ENCODE peak calls at places on chromosomes 2 and 18, in eight cellular contexts. One of them, this sample, is unnamed. For H3K4me1, the result is how much of the 10 kb centered on the place peaks cover.

GRCh38 chr2:185745864-185746859 is 7.6 kb downstream of the FSIP2 start:
- DNase-seq in cardiac muscle cell: no peak
- DNase-seq in neural progenitor cell: no peak
- DNase-seq in lower lobe of right lung: no peak
- DNase-seq in CD8-positive, alpha-beta T cell: no peak
- DNase-seq in tibial artery: no peak
- DNase-seq in heart right ventricle: no peak
- DNase-seq in transverse colon: no peak
- DNase-seq in this sample: no peak

GRCh38 chr2:136437461-136437860 is 319.5 kb upstream of the CXCR4 start:
- DNase-seq in cardiac muscle cell: no peak
- DNase-seq in neural progenitor cell: no peak
- DNase-seq in lower lobe of right lung: no peak
- DNase-seq in CD8-positive, alpha-beta T cell: no peak
- DNase-seq in tibial artery: no peak
- DNase-seq in heart right ventricle: no peak
- DNase-seq in transverse colon: no peak
- DNase-seq in this sample: no peak

GRCh38 chr2:62443471-62443870 is 62.5 kb downstream of the TMEM17 start:
- DNase-seq in cardiac muscle cell: no peak
- DNase-seq in neural progenitor cell: no peak
- DNase-seq in lower lobe of right lung: no peak
- DNase-seq in CD8-positive, alpha-beta T cell: no peak
- DNase-seq in tibial artery: no peak
- DNase-seq in heart right ventricle: no peak
- DNase-seq in transverse colon: no peak
- DNase-seq in this sample: no peak

GRCh38 chr2:227780981-227781630 is 32.5 kb upstream of the CCL20 start:
- DNase-seq in cardiac muscle cell: no peak
- DNase-seq in neural progenitor cell: no peak
- DNase-seq in lower lobe of right lung: no peak
- DNase-seq in CD8-positive, alpha-beta T cell: no peak
- DNase-seq in tibial artery: no peak
- DNase-seq in heart right ventricle: no peak
- DNase-seq in transverse colon: peak
- DNase-seq in this sample: no peak

GRCh38 chr18:47898696-47899095 is 31.8 kb downstream of the SMAD2 start:
- DNase-seq in cardiac muscle cell: peak
- DNase-seq in neural progenitor cell: no peak
- DNase-seq in lower lobe of right lung: no peak
- DNase-seq in CD8-positive, alpha-beta T cell: no peak
- DNase-seq in tibial artery: no peak
- DNase-seq in heart right ventricle: no peak
- DNase-seq in transverse colon: no peak
- DNase-seq in this sample: no peak

GRCh38 chr2:68828887-68829708 is 42.1 kb downstream of the BMP10 start:
- DNase-seq in cardiac muscle cell: peak
- DNase-seq in neural progenitor cell: no peak
- DNase-seq in lower lobe of right lung: peak
- DNase-seq in CD8-positive, alpha-beta T cell: peak
- DNase-seq in tibial artery: peak
- DNase-seq in heart right ventricle: peak
- DNase-seq in transverse colon: peak
- DNase-seq in this sample: peak

GRCh38 chr2:101699939-101700442 is 2.5 kb downstream of the MAP4K4 start:
- DNase-seq in cardiac muscle cell: peak
- DNase-seq in neural progenitor cell: no peak
- DNase-seq in lower lobe of right lung: no peak
- DNase-seq in CD8-positive, alpha-beta T cell: no peak
- DNase-seq in tibial artery: no peak
- DNase-seq in heart right ventricle: no peak
- DNase-seq in transverse colon: no peak
- DNase-seq in this sample: no peak

GRCh38 chr18:44700652-44701051 is 20.0 kb downstream of the SETBP1 start:
- DNase-seq in cardiac muscle cell: peak
- DNase-seq in neural progenitor cell: no peak
- DNase-seq in lower lobe of right lung: no peak
- DNase-seq in CD8-positive, alpha-beta T cell: no peak
- DNase-seq in tibial artery: peak
- DNase-seq in heart right ventricle: no peak
- DNase-seq in transverse colon: peak
- DNase-seq in this sample: no peak

GRCh38 chr18:12516049-12516677 is 108.4 kb downstream of the PRELID3A start:
- DNase-seq in cardiac muscle cell: peak
- DNase-seq in neural progenitor cell: no peak
- DNase-seq in lower lobe of right lung: no peak
- DNase-seq in CD8-positive, alpha-beta T cell: no peak
- DNase-seq in tibial artery: no peak
- DNase-seq in heart right ventricle: no peak
- DNase-seq in transverse colon: no peak
- DNase-seq in this sample: no peak

DNA sequence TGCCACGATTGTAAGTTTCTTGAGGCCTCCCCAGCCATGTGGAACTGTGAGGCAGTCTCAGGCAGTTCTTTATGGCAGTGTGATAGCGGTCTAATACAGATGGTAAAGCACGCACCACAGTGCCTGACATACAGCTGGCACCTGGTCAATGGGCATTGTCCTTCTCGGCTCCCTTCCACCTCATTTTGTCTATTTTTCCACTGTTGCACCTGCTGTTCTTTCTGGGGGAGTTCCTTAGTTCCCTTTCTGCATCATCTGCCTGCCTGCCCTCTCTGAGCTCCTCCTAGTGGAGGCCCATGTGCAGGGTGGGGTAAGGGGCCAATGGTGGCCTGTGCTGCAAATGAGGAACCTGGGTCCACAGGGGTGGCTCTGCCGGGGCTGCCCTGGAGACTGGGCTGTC is 157.6 kb downstream of the LPIN1 start:
- DNase-seq in cardiac muscle cell: no peak
- DNase-seq in neural progenitor cell: no peak
- DNase-seq in lower lobe of right lung: peak
- DNase-seq in CD8-positive, alpha-beta T cell: no peak
- DNase-seq in tibial artery: no peak
- DNase-seq in heart right ventricle: no peak
- DNase-seq in transverse colon: no peak
- DNase-seq in this sample: peak
- H3K4me1 ChIP-seq in cardiac muscle cell: under half
- H3K4me1 ChIP-seq in neural progenitor cell: under half
- H3K4me1 ChIP-seq in lower lobe of right lung: under half
- H3K4me1 ChIP-seq in CD8-positive, alpha-beta T cell: under half
- H3K4me1 ChIP-seq in tibial artery: under half
- H3K4me1 ChIP-seq in heart right ventricle: under half
- H3K4me1 ChIP-seq in transverse colon: under half
- H3K4me1 ChIP-seq in this sample: under half

GRCh38 chr2:175414872-175415487 is 233.5 kb upstream of the ATP5MC3 start:
- DNase-seq in cardiac muscle cell: peak
- DNase-seq in neural progenitor cell: peak
- DNase-seq in lower lobe of right lung: peak
- DNase-seq in CD8-positive, alpha-beta T cell: no peak
- DNase-seq in tibial artery: peak
- DNase-seq in heart right ventricle: peak
- DNase-seq in transverse colon: peak
- DNase-seq in this sample: no peak
- TF ChIP-seq CTCF in cardiac muscle cell: peak
- TF ChIP-seq CTCF in neural progenitor cell: peak
- TF ChIP-seq CTCF in lower lobe of right lung: peak
- TF ChIP-seq CTCF in CD8-positive, alpha-beta T cell: no peak
- TF ChIP-seq CTCF in tibial artery: peak
- TF ChIP-seq CTCF in heart right ventricle: peak
- TF ChIP-seq CTCF in transverse colon: peak
- TF ChIP-seq CTCF in this sample: peak

GRCh38 chr2:237511421-237511820 is 24.4 kb downstream of the MLPH start:
- DNase-seq in cardiac muscle cell: no peak
- DNase-seq in neural progenitor cell: no peak
- DNase-seq in lower lobe of right lung: no peak
- DNase-seq in CD8-positive, alpha-beta T cell: no peak
- DNase-seq in tibial artery: no peak
- DNase-seq in heart right ventricle: no peak
- DNase-seq in transverse colon: no peak
- DNase-seq in this sample: no peak

GRCh38 chr2:237511885-237512405 is 24.9 kb downstream of the MLPH start:
- DNase-seq in cardiac muscle cell: no peak
- DNase-seq in neural progenitor cell: no peak
- DNase-seq in lower lobe of right lung: no peak
- DNase-seq in CD8-positive, alpha-beta T cell: no peak
- DNase-seq in tibial artery: no peak
- DNase-seq in heart right ventricle: no peak
- DNase-seq in transverse colon: no peak
- DNase-seq in this sample: no peak

GRCh38 chr2:237509151-237509550 is 22.1 kb downstream of the MLPH start:
- DNase-seq in cardiac muscle cell: no peak
- DNase-seq in neural progenitor cell: no peak
- DNase-seq in lower lobe of right lung: no peak
- DNase-seq in CD8-positive, alpha-beta T cell: no peak
- DNase-seq in tibial artery: no peak
- DNase-seq in heart right ventricle: no peak
- DNase-seq in transverse colon: no peak
- DNase-seq in this sample: no peak

GRCh38 chr2:237509905-237510304 is 22.9 kb downstream of the MLPH start:
- DNase-seq in cardiac muscle cell: no peak
- DNase-seq in neural progenitor cell: no peak
- DNase-seq in lower lobe of right lung: no peak
- DNase-seq in CD8-positive, alpha-beta T cell: no peak
- DNase-seq in tibial artery: no peak
- DNase-seq in heart right ventricle: no peak
- DNase-seq in transverse colon: peak
- DNase-seq in this sample: no peak

GRCh38 chr2:237510502-237511217 is 23.6 kb downstream of the MLPH start:
- DNase-seq in cardiac muscle cell: no peak
- DNase-seq in neural progenitor cell: no peak
- DNase-seq in lower lobe of right lung: peak
- DNase-seq in CD8-positive, alpha-beta T cell: no peak
- DNase-seq in tibial artery: no peak
- DNase-seq in heart right ventricle: no peak
- DNase-seq in transverse colon: no peak
- DNase-seq in this sample: no peak
- H3K4me3 ChIP-seq in cardiac muscle cell: no peak
- H3K4me3 ChIP-seq in neural progenitor cell: no peak
- H3K4me3 ChIP-seq in lower lobe of right lung: no peak
- H3K4me3 ChIP-seq in CD8-positive, alpha-beta T cell: no peak
- H3K4me3 ChIP-seq in tibial artery: no peak
- H3K4me3 ChIP-seq in heart right ventricle: no peak
- H3K4me3 ChIP-seq in transverse colon: no peak
- H3K4me3 ChIP-seq in this sample: no peak

GRCh38 chr18:74284501-74285004 is 7.2 kb downstream of the CYB5A start:
- DNase-seq in cardiac muscle cell: peak
- DNase-seq in neural progenitor cell: peak
- DNase-seq in lower lobe of right lung: no peak
- DNase-seq in CD8-positive, alpha-beta T cell: no peak
- DNase-seq in tibial artery: no peak
- DNase-seq in heart right ventricle: no peak
- DNase-seq in transverse colon: no peak
- DNase-seq in this sample: no peak
- H3K4me1 ChIP-seq in cardiac muscle cell: under half
- H3K4me1 ChIP-seq in neural progenitor cell: under half
- H3K4me1 ChIP-seq in lower lobe of right lung: half or more
- H3K4me1 ChIP-seq in CD8-positive, alpha-beta T cell: under half
- H3K4me1 ChIP-seq in tibial artery: under half
- H3K4me1 ChIP-seq in heart right ventricle: half or more
- H3K4me1 ChIP-seq in transverse colon: under half
- H3K4me1 ChIP-seq in this sample: under half

GRCh38 chr2:209830722-209831465 is 59.3 kb downstream of the UNC80 start:
- DNase-seq in cardiac muscle cell: no peak
- DNase-seq in neural progenitor cell: no peak
- DNase-seq in lower lobe of right lung: no peak
- DNase-seq in CD8-positive, alpha-beta T cell: no peak
- DNase-seq in tibial artery: no peak
- DNase-seq in heart right ventricle: no peak
- DNase-seq in transverse colon: no peak
- DNase-seq in this sample: no peak

GRCh38 chr2:209840434-209840833 is 68.8 kb downstream of the UNC80 start:
- DNase-seq in cardiac muscle cell: no peak
- DNase-seq in neural progenitor cell: no peak
- DNase-seq in lower lobe of right lung: no peak
- DNase-seq in CD8-positive, alpha-beta T cell: no peak
- DNase-seq in tibial artery: no peak
- DNase-seq in heart right ventricle: no peak
- DNase-seq in transverse colon: no peak
- DNase-seq in this sample: no peak

DNA sequence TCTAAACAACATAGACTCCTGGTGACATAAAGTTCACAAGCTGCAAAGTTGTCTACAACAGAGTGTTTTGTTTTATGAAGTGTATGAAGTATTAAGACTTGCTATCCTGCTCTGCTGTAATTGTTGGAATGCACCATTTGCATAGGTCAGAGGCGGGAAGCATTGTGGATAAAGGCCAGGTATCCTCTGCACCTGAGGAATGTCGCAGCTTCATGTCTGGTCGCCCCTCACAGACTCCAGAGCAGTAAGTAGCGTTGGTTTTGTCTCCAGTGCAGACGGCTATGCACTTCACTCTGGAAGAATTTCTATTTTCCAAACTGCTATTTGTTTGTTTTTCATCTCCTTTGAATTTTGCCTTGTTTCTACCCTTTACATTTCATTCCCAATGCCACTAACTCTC is 63.1 kb downstream of the UNC80 start:
- DNase-seq in cardiac muscle cell: no peak
- DNase-seq in neural progenitor cell: no peak
- DNase-seq in lower lobe of right lung: no peak
- DNase-seq in CD8-positive, alpha-beta T cell: no peak
- DNase-seq in tibial artery: no peak
- DNase-seq in heart right ventricle: no peak
- DNase-seq in transverse colon: no peak
- DNase-seq in this sample: no peak
- TF ChIP-seq CTCF in cardiac muscle cell: no peak
- TF ChIP-seq CTCF in neural progenitor cell: no peak
- TF ChIP-seq CTCF in lower lobe of right lung: no peak
- TF ChIP-seq CTCF in CD8-positive, alpha-beta T cell: no peak
- TF ChIP-seq CTCF in tibial artery: no peak
- TF ChIP-seq CTCF in heart right ventricle: no peak
- TF ChIP-seq CTCF in transverse colon: no peak
- TF ChIP-seq CTCF in this sample: no peak

GRCh38 chr2:64137996-64138395 is 6.2 kb downstream of the PELI1 start:
- DNase-seq in cardiac muscle cell: no peak
- DNase-seq in neural progenitor cell: no peak
- DNase-seq in lower lobe of right lung: no peak
- DNase-seq in CD8-positive, alpha-beta T cell: no peak
- DNase-seq in tibial artery: no peak
- DNase-seq in heart right ventricle: no peak
- DNase-seq in transverse colon: no peak
- DNase-seq in this sample: no peak

GRCh38 chr2:64143154-64144056 is 815 bp downstream of the PELI1 start:
- DNase-seq in cardiac muscle cell: peak
- DNase-seq in neural progenitor cell: peak
- DNase-seq in lower lobe of right lung: peak
- DNase-seq in CD8-positive, alpha-beta T cell: peak
- DNase-seq in tibial artery: no peak
- DNase-seq in heart right ventricle: peak
- DNase-seq in transverse colon: no peak
- DNase-seq in this sample: no peak

GRCh38 chr2:64142817-64143153 is 1.4 kb downstream of the PELI1 start:
- DNase-seq in cardiac muscle cell: no peak
- DNase-seq in neural progenitor cell: no peak
- DNase-seq in lower lobe of right lung: no peak
- DNase-seq in CD8-positive, alpha-beta T cell: no peak
- DNase-seq in tibial artery: no peak
- DNase-seq in heart right ventricle: no peak
- DNase-seq in transverse colon: no peak
- DNase-seq in this sample: no peak

GRCh38 chr2:64141711-64142405 is 2.4 kb downstream of the PELI1 start:
- DNase-seq in cardiac muscle cell: peak
- DNase-seq in neural progenitor cell: peak
- DNase-seq in lower lobe of right lung: no peak
- DNase-seq in CD8-positive, alpha-beta T cell: no peak
- DNase-seq in tibial artery: no peak
- DNase-seq in heart right ventricle: no peak
- DNase-seq in transverse colon: no peak
- DNase-seq in this sample: no peak

GRCh38 chr2:64140665-64141064 is 3.6 kb downstream of the PELI1 start:
- DNase-seq in cardiac muscle cell: no peak
- DNase-seq in neural progenitor cell: no peak
- DNase-seq in lower lobe of right lung: no peak
- DNase-seq in CD8-positive, alpha-beta T cell: no peak
- DNase-seq in tibial artery: no peak
- DNase-seq in heart right ventricle: no peak
- DNase-seq in transverse colon: no peak
- DNase-seq in this sample: no peak
- H3K4me3 ChIP-seq in cardiac muscle cell: no peak
- H3K4me3 ChIP-seq in neural progenitor cell: no peak
- H3K4me3 ChIP-seq in lower lobe of right lung: no peak
- H3K4me3 ChIP-seq in CD8-positive, alpha-beta T cell: no peak
- H3K4me3 ChIP-seq in tibial artery: peak
- H3K4me3 ChIP-seq in heart right ventricle: peak
- H3K4me3 ChIP-seq in transverse colon: no peak
- H3K4me3 ChIP-seq in this sample: peak